ENCODE peak calls at places on chromosomes 6 and 20, in nine cellular contexts. A is prostate gland, Q is HepG2, V is stomach, J is HCT116, X is transverse colon, H is H1, F is K562, B is spleen. T is an unnamed sample.

GRCh38 chr6:100084301-100085161 is 90.5 kb upstream of the MCHR2 start:
- DNase-seq in B (no peak), F (no peak), H (no peak), V (no peak), A (no peak), J (no peak), X (no peak), Q (no peak), T (no peak)

GRCh38 chr20:57943291-57943690 is 233.5 kb upstream of the PMEPA1 start:
- DNase-seq in Q (no peak), B (no peak), J (no peak), A (no peak), H (no peak), F (no peak), X (no peak), V (no peak), T (no peak)

GRCh38 chr6:109465772-109466171 is 10.2 kb upstream of the MICAL1 start:
- DNase-seq in A (no peak), J (no peak), X (no peak), F (no peak), Q (no peak), V (peak; percentile 79), B (no peak), H (no peak), T (no peak)

GRCh38 chr6:64217721-64218603 is 582.4 kb downstream of the PHF3 start:
- DNase-seq in H (no peak), J (no peak), F (no peak), A (no peak), Q (no peak), V (no peak), X (no peak), B (no peak), T (no peak)

GRCh38 chr6:157283330-157283898 is 39.9 kb downstream of the TMEM242 start:
- DNase-seq in F (no peak), X (no peak), J (no peak), V (no peak), Q (no peak), B (no peak), A (no peak), H (no peak), T (no peak)

GRCh38 chr6:126963077-126963809 is 155.2 kb upstream of the RSPO3 start:
- DNase-seq in B (no peak), A (no peak), V (no peak), Q (no peak), X (no peak), J (no peak), H (no peak), F (no peak), T (no peak)

GRCh38 chr20:17843246-17844132 is 125.1 kb downstream of the SNX5 start:
- DNase-seq in H (no peak), X (no peak), J (peak; percentile 88), V (no peak), F (no peak), A (no peak), Q (no peak), B (no peak), T (no peak)

GRCh38 chr6:34237316-34237721 is 646 bp downstream of the HMGA1 start:
- DNase-seq in H (no peak), V (no peak), B (no peak), J (no peak), Q (no peak), F (peak; percentile 61), A (no peak), X (no peak), T (no peak)

GRCh38 chr6:134077301-134077700 is 24.9 kb upstream of the SLC2A12 start:
- DNase-seq in H (no peak), A (no peak), Q (no peak), V (no peak), F (peak; percentile 25), J (no peak), B (no peak), X (no peak), T (no peak)

GRCh38 chr20:33177866-33178265 is 9.9 kb downstream of the BPIFA2 start:
- DNase-seq in J (no peak), F (no peak), X (no peak), V (no peak), Q (no peak), B (no peak), H (no peak), A (no peak), T (peak; percentile 18)

GRCh38 chr6:30599625-30600324 is 17.3 kb downstream of the PPP1R10 start:
- DNase-seq in B (no peak), X (no peak), V (no peak), F (peak; percentile 34), H (no peak), J (no peak), Q (no peak), A (no peak), T (no peak)
- TF ChIP-seq POLR2AphosphoS5 in B (peak; percentile 53), X (no peak), V (no peak), F (peak; percentile 8), H (peak; percentile 59), J (no peak), Q (peak; percentile 7), A (no peak), T (no peak)

DNA sequence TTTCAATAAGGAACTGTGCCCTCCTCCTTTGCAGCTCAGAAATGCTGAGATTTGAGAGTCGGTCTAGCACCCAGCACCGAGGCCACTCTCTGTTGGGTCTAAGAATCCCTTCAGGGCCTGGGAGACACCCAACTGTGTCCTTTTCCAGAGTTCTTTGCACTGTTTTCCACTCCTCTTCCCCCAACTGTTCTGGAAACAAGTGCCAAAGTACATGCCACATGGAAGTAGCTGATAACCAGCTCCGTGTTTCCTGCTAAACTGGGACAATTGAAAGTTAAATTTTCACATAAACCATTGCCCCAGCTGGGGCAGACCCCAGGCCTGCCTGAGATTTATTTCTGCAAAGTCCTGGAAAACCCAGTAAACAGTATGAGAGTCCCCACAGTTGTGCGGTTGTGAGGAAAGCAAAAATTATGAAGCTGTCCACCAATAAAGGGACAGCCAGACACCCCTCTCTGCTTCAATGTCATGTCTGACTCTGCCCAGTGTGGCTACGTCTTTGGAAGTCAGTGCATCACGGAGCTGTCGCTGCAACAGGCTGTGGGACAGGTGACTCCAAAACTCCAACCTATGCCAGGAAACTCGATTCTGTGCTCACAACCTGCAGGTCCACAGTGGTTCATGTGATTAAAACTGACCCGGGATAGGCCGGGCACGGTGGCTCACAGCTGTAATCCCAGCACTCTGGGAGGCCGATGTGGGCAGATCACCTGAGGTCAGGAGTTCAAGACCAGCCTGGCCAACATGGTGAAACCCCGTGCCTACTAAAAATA is 178.0 kb upstream of the AFDN start:
- DNase-seq in F (no peak), Q (no peak), B (peak; percentile 33), H (no peak), J (no peak), V (no peak), X (no peak), A (no peak), T (peak; percentile 33)
- TF ChIP-seq POLR2A in F (no peak), Q (no peak), B (no peak), H (no peak), J (no peak), V (no peak), X (no peak), A (no peak), T (no peak)

GRCh38 chr6:97009781-97010492 is 85.4 kb downstream of the KLHL32 start:
- DNase-seq in Q (no peak), B (no peak), H (no peak), V (no peak), F (no peak), J (no peak), X (no peak), A (no peak), T (no peak)
- TF ChIP-seq POLR2AphosphoS5 in Q (no peak), B (no peak), H (no peak), V (no peak), F (no peak), J (no peak), X (no peak), A (no peak), T (no peak)

GRCh38 chr20:62356948-62357667 is 10.0 kb downstream of the LAMA5 start:
- DNase-seq in A (no peak), X (no peak), B (no peak), V (no peak), H (no peak), F (peak; percentile 89), J (no peak), Q (no peak), T (no peak)
- TF ChIP-seq POLR2A in A (no peak), X (no peak), B (no peak), V (no peak), H (no peak), F (no peak), J (no peak), Q (no peak), T (no peak)

GRCh38 chr6:170178561-170179477 is 112.1 kb downstream of the DLL1 start:
- DNase-seq in F (no peak), B (peak; percentile 74), J (no peak), A (peak; percentile 88), X (peak; percentile 51), V (peak; percentile 93), Q (no peak), H (peak; percentile 40), T (peak; percentile 81)
- TF ChIP-seq POLR2AphosphoS5 in F (no peak), B (no peak), J (no peak), A (peak; percentile 87), X (peak; percentile 61), V (peak; percentile 92), Q (no peak), H (no peak), T (no peak)

GRCh38 chr6:31811645-31812044 is 3.4 kb downstream of the HSPA1L start:
- DNase-seq in H (no peak), J (no peak), F (no peak), Q (no peak), A (no peak), X (no peak), V (no peak), B (no peak), T (no peak)

GRCh38 chr6:31815025-31815838 is at the start of the genes HSPA1A and HSPA1L:
- DNase-seq in Q (peak; percentile 95), A (peak; percentile 97), X (peak; percentile 96), F (peak; percentile 100), B (peak; percentile 94), J (no peak), H (peak; percentile 91), V (peak; percentile 95), T (peak; percentile 98)

GRCh38 chr6:31813463-31813849 is 1.6 kb downstream of the HSPA1L start:
- DNase-seq in H (no peak), B (no peak), V (no peak), F (no peak), A (no peak), X (no peak), Q (no peak), J (no peak), T (no peak)

GRCh38 chr6:31820051-31820389 is 4.7 kb downstream of the HSPA1A start:
- DNase-seq in V (no peak), Q (peak; percentile 76), A (no peak), H (no peak), J (no peak), B (no peak), F (peak; percentile 49), X (peak; percentile 30), T (no peak)

GRCh38 chr6:31814677-31815024 is 432 bp downstream of the HSPA1L start:
- DNase-seq in F (peak; percentile 100), Q (peak; percentile 96), J (peak; percentile 90), V (peak; percentile 94), A (peak; percentile 98), X (peak; percentile 96), B (peak; percentile 91), H (peak; percentile 81), T (peak; percentile 98)
- TF ChIP-seq POLR2A in F (no peak), Q (peak; percentile 51), J (no peak), V (no peak), A (peak; percentile 90), X (peak; percentile 62), B (no peak), H (peak; percentile 58), T (peak; percentile 46)